ENCODE peak calls at places on chromosome 17, in seven cellular contexts. N, E, Z, O, Y, H and T are unnamed samples.

GRCh38 chr17:79741751-79742588 is 11.2 kb downstream of the ENPP7 start:
- DNase-seq in Z (peak; percentile 96), H (peak; percentile 55), E (peak; percentile 82), Y (peak; percentile 75), O (peak; percentile 74), N (peak; percentile 31), T (peak; percentile 22)

GRCh38 chr17:41061969-41062368 is 2.1 kb upstream of the KRTAP2-3 start:
- DNase-seq in O (no peak), N (no peak), Z (no peak), E (no peak), H (no peak), Y (no peak), T (no peak)

GRCh38 chr17:29069526-29070041 is 26.6 kb downstream of the PIPOX start:
- DNase-seq in E (no peak), O (no peak), H (no peak), Z (no peak), N (no peak), Y (no peak), T (no peak)

GRCh38 chr17:15893333-15894024 is 51.5 kb upstream of the ADORA2B start:
- DNase-seq in H (no peak), Z (no peak), Y (no peak), E (no peak), O (no peak), N (no peak), T (no peak)

GRCh38 chr17:57626520-57627210 is 118.4 kb downstream of the CCDC182 start:
- DNase-seq in Y (no peak), O (no peak), E (no peak), H (no peak), Z (no peak), N (no peak), T (no peak)

GRCh38 chr17:81667754-81668153 is 1.2 kb downstream of the CCDC137 start:
- DNase-seq in Y (no peak), N (no peak), E (no peak), H (no peak), Z (no peak), O (no peak), T (no peak)

GRCh38 chr17:58632324-58633314 is 59.2 kb downstream of the TEX14 start:
- DNase-seq in Z (no peak), E (no peak), N (no peak), H (peak; percentile 24), O (no peak), Y (no peak), T (no peak)

GRCh38 chr17:82246365-82247174 is 17.7 kb downstream of the SLC16A3 start:
- DNase-seq in E (no peak), Y (no peak), O (no peak), N (no peak), H (peak; percentile 81), Z (no peak), T (no peak)

GRCh38 chr17:20852541-20853370 is 190.1 kb downstream of the USP22 start:
- DNase-seq in O (peak; percentile 52), Y (no peak), N (no peak), E (peak; percentile 38), Z (peak; percentile 48), H (peak; percentile 32), T (peak; percentile 0)

GRCh38 chr17:49523706-49524472 is 28.8 kb downstream of the NGFR start:
- DNase-seq in N (no peak), O (no peak), E (peak; percentile 54), H (no peak), Z (no peak), Y (no peak), T (peak; percentile 66)

GRCh38 chr17:83199500-83200201 is 120.2 kb downstream of the METRNL start:
- DNase-seq in Y (no peak), O (no peak), N (no peak), H (peak; percentile 30), Z (no peak), E (peak; percentile 68), T (no peak)

GRCh38 chr17:56593073-56593740 is at the start of gene NOG:
- DNase-seq in E (peak; percentile 57), N (peak; percentile 67), Y (peak; percentile 67), O (peak; percentile 18), H (peak; percentile 50), Z (peak; percentile 47), T (peak; percentile 82)